ENCODE peak calls at places on chromosomes 2 and 18, in seven cellular contexts. One of them, this sample, is unnamed.

GRCh38 chr2:174971868-174972781 is 33.1 kb downstream of the CHN1 start:
- DNase-seq in pancreas: no peak
- DNase-seq in A549: peak
- DNase-seq in HL-60: no peak
- DNase-seq in psoas muscle: no peak
- DNase-seq in tibial artery: no peak
- DNase-seq in heart right ventricle: no peak
- DNase-seq in this sample: peak

GRCh38 chr18:13453714-13454113 is 235.2 kb downstream of the LDLRAD4 start:
- DNase-seq in pancreas: no peak
- DNase-seq in A549: no peak
- DNase-seq in HL-60: no peak
- DNase-seq in psoas muscle: no peak
- DNase-seq in tibial artery: no peak
- DNase-seq in heart right ventricle: no peak
- DNase-seq in this sample: no peak

GRCh38 chr2:75500633-75501032 is 60.1 kb downstream of the EVA1A start:
- DNase-seq in pancreas: no peak
- DNase-seq in A549: no peak
- DNase-seq in HL-60: no peak
- DNase-seq in psoas muscle: no peak
- DNase-seq in tibial artery: no peak
- DNase-seq in heart right ventricle: no peak
- DNase-seq in this sample: no peak

GRCh38 chr2:48424866-48425265 is 105.1 kb upstream of the STON1 start:
- DNase-seq in pancreas: no peak
- DNase-seq in A549: no peak
- DNase-seq in HL-60: no peak
- DNase-seq in psoas muscle: no peak
- DNase-seq in tibial artery: no peak
- DNase-seq in heart right ventricle: no peak
- DNase-seq in this sample: no peak

GRCh38 chr2:184920451-184920965 is 322.2 kb downstream of the ZNF804A start:
- DNase-seq in pancreas: no peak
- DNase-seq in A549: no peak
- DNase-seq in HL-60: no peak
- DNase-seq in psoas muscle: no peak
- DNase-seq in tibial artery: no peak
- DNase-seq in heart right ventricle: no peak
- DNase-seq in this sample: no peak

GRCh38 chr2:98087447-98088065 is 589 bp downstream of the VWA3B start:
- DNase-seq in pancreas: no peak
- DNase-seq in A549: no peak
- DNase-seq in HL-60: no peak
- DNase-seq in psoas muscle: no peak
- DNase-seq in tibial artery: no peak
- DNase-seq in heart right ventricle: no peak
- DNase-seq in this sample: no peak

GRCh38 chr18:22475426-22476100 is 57.8 kb upstream of the CTAGE1 start:
- DNase-seq in pancreas: no peak
- DNase-seq in A549: no peak
- DNase-seq in HL-60: no peak
- DNase-seq in psoas muscle: no peak
- DNase-seq in tibial artery: no peak
- DNase-seq in heart right ventricle: no peak
- DNase-seq in this sample: no peak

GRCh38 chr2:47274054-47274779 is 119.1 kb upstream of the STPG4 start:
- DNase-seq in pancreas: no peak
- DNase-seq in A549: peak
- DNase-seq in HL-60: no peak
- DNase-seq in psoas muscle: no peak
- DNase-seq in tibial artery: no peak
- DNase-seq in heart right ventricle: no peak
- DNase-seq in this sample: no peak

GRCh38 chr2:46942143-46942526 is 26.5 kb upstream of the MCFD2 start:
- DNase-seq in pancreas: no peak
- DNase-seq in A549: no peak
- DNase-seq in HL-60: peak
- DNase-seq in psoas muscle: peak
- DNase-seq in tibial artery: peak
- DNase-seq in heart right ventricle: peak
- DNase-seq in this sample: no peak

GRCh38 chr2:24272161-24272802 is 88.1 kb downstream of the ITSN2 start:
- DNase-seq in pancreas: no peak
- DNase-seq in A549: no peak
- DNase-seq in HL-60: no peak
- DNase-seq in psoas muscle: no peak
- DNase-seq in tibial artery: no peak
- DNase-seq in heart right ventricle: no peak
- DNase-seq in this sample: no peak

GRCh38 chr18:70386582-70386981 is 97.7 kb downstream of the SOCS6 start:
- DNase-seq in pancreas: no peak
- DNase-seq in A549: no peak
- DNase-seq in HL-60: no peak
- DNase-seq in psoas muscle: no peak
- DNase-seq in tibial artery: no peak
- DNase-seq in heart right ventricle: no peak
- DNase-seq in this sample: no peak

GRCh38 chr2:137836671-137837070 is 127.6 kb upstream of the HNMT start:
- DNase-seq in pancreas: no peak
- DNase-seq in A549: no peak
- DNase-seq in HL-60: no peak
- DNase-seq in psoas muscle: no peak
- DNase-seq in tibial artery: no peak
- DNase-seq in heart right ventricle: no peak
- DNase-seq in this sample: no peak

GRCh38 chr2:234368861-234369261 is 128.0 kb downstream of the ARL4C start:
- DNase-seq in pancreas: no peak
- DNase-seq in A549: peak
- DNase-seq in HL-60: no peak
- DNase-seq in psoas muscle: peak
- DNase-seq in tibial artery: peak
- DNase-seq in heart right ventricle: no peak
- DNase-seq in this sample: peak

GRCh38 chr2:106572541-106573148 is 85.5 kb downstream of the CD8B2 start:
- DNase-seq in pancreas: no peak
- DNase-seq in A549: peak
- DNase-seq in HL-60: no peak
- DNase-seq in psoas muscle: no peak
- DNase-seq in tibial artery: no peak
- DNase-seq in heart right ventricle: no peak
- DNase-seq in this sample: no peak

GRCh38 chr2:151302879-151303278 is 13.4 kb upstream of the NMI start:
- DNase-seq in pancreas: no peak
- DNase-seq in A549: peak
- DNase-seq in HL-60: no peak
- DNase-seq in psoas muscle: no peak
- DNase-seq in tibial artery: no peak
- DNase-seq in heart right ventricle: no peak
- DNase-seq in this sample: no peak

GRCh38 chr2:241780939-241781569 is 4.4 kb downstream of the GAL3ST2 start:
- DNase-seq in pancreas: no peak
- DNase-seq in A549: no peak
- DNase-seq in HL-60: no peak
- DNase-seq in psoas muscle: no peak
- DNase-seq in tibial artery: no peak
- DNase-seq in heart right ventricle: no peak
- DNase-seq in this sample: no peak

GRCh38 chr2:209577376-209578357 is 153.8 kb downstream of the MAP2 start:
- DNase-seq in pancreas: no peak
- DNase-seq in A549: peak
- DNase-seq in HL-60: no peak
- DNase-seq in psoas muscle: no peak
- DNase-seq in tibial artery: no peak
- DNase-seq in heart right ventricle: no peak
- DNase-seq in this sample: no peak

GRCh38 chr2:182447843-182448242 is 21.0 kb upstream of the PDE1A start:
- DNase-seq in pancreas: no peak
- DNase-seq in A549: no peak
- DNase-seq in HL-60: no peak
- DNase-seq in psoas muscle: no peak
- DNase-seq in tibial artery: peak
- DNase-seq in heart right ventricle: no peak
- DNase-seq in this sample: no peak

GRCh38 chr2:176178271-176178806 is 10.1 kb upstream of the HOXD1 start:
- DNase-seq in pancreas: no peak
- DNase-seq in A549: no peak
- DNase-seq in HL-60: no peak
- DNase-seq in psoas muscle: no peak
- DNase-seq in tibial artery: no peak
- DNase-seq in heart right ventricle: no peak
- DNase-seq in this sample: no peak

GRCh38 chr2:169479257-169480078 is at the start of gene BBS5:
- DNase-seq in pancreas: peak
- DNase-seq in A549: peak
- DNase-seq in HL-60: peak
- DNase-seq in psoas muscle: peak
- DNase-seq in tibial artery: peak
- DNase-seq in heart right ventricle: peak
- DNase-seq in this sample: peak

GRCh38 chr2:4976407-4976806 is 715.8 kb upstream of the SOX11 start:
- DNase-seq in pancreas: no peak
- DNase-seq in A549: no peak
- DNase-seq in HL-60: no peak
- DNase-seq in psoas muscle: no peak
- DNase-seq in tibial artery: no peak
- DNase-seq in heart right ventricle: no peak
- DNase-seq in this sample: no peak

GRCh38 chr2:104736026-104736425 is 117.9 kb upstream of the POU3F3 start:
- DNase-seq in pancreas: no peak
- DNase-seq in A549: no peak
- DNase-seq in HL-60: no peak
- DNase-seq in psoas muscle: no peak
- DNase-seq in tibial artery: no peak
- DNase-seq in heart right ventricle: no peak
- DNase-seq in this sample: no peak

GRCh38 chr2:104734937-104735586 is 118.9 kb upstream of the POU3F3 start:
- DNase-seq in pancreas: no peak
- DNase-seq in A549: no peak
- DNase-seq in HL-60: peak
- DNase-seq in psoas muscle: no peak
- DNase-seq in tibial artery: no peak
- DNase-seq in heart right ventricle: no peak
- DNase-seq in this sample: no peak

GRCh38 chr2:104733544-104733943 is 120.4 kb upstream of the POU3F3 start:
- DNase-seq in pancreas: no peak
- DNase-seq in A549: peak
- DNase-seq in HL-60: peak
- DNase-seq in psoas muscle: no peak
- DNase-seq in tibial artery: no peak
- DNase-seq in heart right ventricle: no peak
- DNase-seq in this sample: peak
- TF ChIP-seq CTCF in pancreas: no peak
- TF ChIP-seq CTCF in A549: no peak
- TF ChIP-seq CTCF in HL-60: peak
- TF ChIP-seq CTCF in psoas muscle: no peak
- TF ChIP-seq CTCF in tibial artery: no peak
- TF ChIP-seq CTCF in heart right ventricle: peak
- TF ChIP-seq CTCF in this sample: peak

DNA sequence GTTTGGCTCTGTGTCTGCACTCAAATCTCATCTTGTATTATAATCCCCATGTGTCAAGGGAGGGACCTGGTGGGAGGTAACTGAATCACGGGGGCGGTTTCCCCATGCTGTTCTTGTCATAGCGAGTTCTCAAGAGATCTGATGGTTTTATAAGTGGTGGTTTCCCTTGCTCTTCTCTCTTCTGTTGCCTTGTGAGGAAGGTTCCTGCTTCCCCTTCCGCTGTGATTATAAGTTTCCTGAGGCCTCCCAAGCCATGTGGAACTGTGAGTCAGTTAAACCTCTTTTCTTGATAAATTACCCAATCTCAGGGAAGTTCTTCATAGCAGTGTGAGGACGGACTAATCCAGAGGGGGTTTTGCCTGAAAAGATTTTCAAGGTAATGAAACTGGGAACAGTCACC is 245.4 kb downstream of the GALR1 start:
- DNase-seq in pancreas: no peak
- DNase-seq in A549: no peak
- DNase-seq in HL-60: peak
- DNase-seq in psoas muscle: no peak
- DNase-seq in tibial artery: no peak
- DNase-seq in heart right ventricle: no peak
- DNase-seq in this sample: no peak
- H3K4me3 ChIP-seq in pancreas: no peak
- H3K4me3 ChIP-seq in A549: no peak
- H3K4me3 ChIP-seq in HL-60: no peak
- H3K4me3 ChIP-seq in psoas muscle: no peak
- H3K4me3 ChIP-seq in tibial artery: no peak
- H3K4me3 ChIP-seq in heart right ventricle: no peak
- H3K4me3 ChIP-seq in this sample: no peak

GRCh38 chr2:235701206-235701605 is 207.4 kb downstream of the AGAP1 start:
- DNase-seq in pancreas: no peak
- DNase-seq in A549: no peak
- DNase-seq in HL-60: no peak
- DNase-seq in psoas muscle: no peak
- DNase-seq in tibial artery: no peak
- DNase-seq in heart right ventricle: no peak
- DNase-seq in this sample: no peak

GRCh38 chr2:235698504-235698903 is 204.7 kb downstream of the AGAP1 start:
- DNase-seq in pancreas: no peak
- DNase-seq in A549: no peak
- DNase-seq in HL-60: no peak
- DNase-seq in psoas muscle: no peak
- DNase-seq in tibial artery: no peak
- DNase-seq in heart right ventricle: no peak
- DNase-seq in this sample: no peak

GRCh38 chr2:235703711-235704295 is 210.0 kb downstream of the AGAP1 start:
- DNase-seq in pancreas: no peak
- DNase-seq in A549: no peak
- DNase-seq in HL-60: no peak
- DNase-seq in psoas muscle: no peak
- DNase-seq in tibial artery: no peak
- DNase-seq in heart right ventricle: no peak
- DNase-seq in this sample: no peak

GRCh38 chr2:235699576-235699975 is 205.7 kb downstream of the AGAP1 start:
- DNase-seq in pancreas: no peak
- DNase-seq in A549: no peak
- DNase-seq in HL-60: no peak
- DNase-seq in psoas muscle: no peak
- DNase-seq in tibial artery: no peak
- DNase-seq in heart right ventricle: no peak
- DNase-seq in this sample: no peak

DNA sequence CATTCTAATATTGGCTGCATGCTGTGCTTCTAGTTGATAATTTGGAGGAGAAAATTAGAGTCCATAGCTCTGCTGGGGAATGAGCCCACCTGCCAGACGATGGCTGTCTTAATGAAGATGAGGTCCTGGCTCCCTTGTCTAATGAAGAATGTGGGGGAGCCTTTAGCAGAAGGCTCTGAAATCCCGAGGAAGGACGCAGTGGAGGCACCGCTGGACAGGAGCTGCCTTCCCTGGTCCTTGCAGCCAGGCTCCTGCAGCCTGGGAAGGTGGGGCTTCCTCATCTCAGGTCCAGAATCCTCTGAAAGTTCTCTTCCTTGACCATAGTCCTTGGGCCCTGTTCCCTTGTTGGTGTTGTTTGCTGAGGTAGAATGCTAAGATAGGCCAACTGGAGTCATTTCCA is 208.3 kb downstream of the AGAP1 start:
- DNase-seq in pancreas: no peak
- DNase-seq in A549: no peak
- DNase-seq in HL-60: no peak
- DNase-seq in psoas muscle: no peak
- DNase-seq in tibial artery: no peak
- DNase-seq in heart right ventricle: no peak
- DNase-seq in this sample: no peak
- TF ChIP-seq CTCF in pancreas: no peak
- TF ChIP-seq CTCF in A549: no peak
- TF ChIP-seq CTCF in HL-60: no peak
- TF ChIP-seq CTCF in psoas muscle: no peak
- TF ChIP-seq CTCF in tibial artery: no peak
- TF ChIP-seq CTCF in heart right ventricle: no peak
- TF ChIP-seq CTCF in this sample: no peak

GRCh38 chr2:20579866-20580265 is 71.0 kb downstream of the HS1BP3 start:
- DNase-seq in pancreas: no peak
- DNase-seq in A549: no peak
- DNase-seq in HL-60: no peak
- DNase-seq in psoas muscle: no peak
- DNase-seq in tibial artery: no peak
- DNase-seq in heart right ventricle: peak
- DNase-seq in this sample: no peak
- H3K4me3 ChIP-seq in pancreas: no peak
- H3K4me3 ChIP-seq in A549: no peak
- H3K4me3 ChIP-seq in HL-60: no peak
- H3K4me3 ChIP-seq in psoas muscle: no peak
- H3K4me3 ChIP-seq in tibial artery: no peak
- H3K4me3 ChIP-seq in heart right ventricle: no peak
- H3K4me3 ChIP-seq in this sample: no peak

This sample was measured in LNCaP clone FGC.